ENCODE peak calls at places on chromosome 2, in nine cellular contexts. One of them, this sample, is unnamed.

GRCh38 chr2:215423928-215424540 is 11.8 kb downstream of the FN1 start:
- DNase-seq in fibroblast of mammary gland: peak
- DNase-seq in heart right ventricle: no peak
- DNase-seq in HCT116: no peak
- DNase-seq in fibroblast of the aortic adventitia: peak
- DNase-seq in choroid plexus epithelial cell: peak
- DNase-seq in HL-60: no peak
- DNase-seq in HepG2: no peak
- DNase-seq in body of pancreas: no peak
- DNase-seq in this sample: no peak

GRCh38 chr2:85175369-85176299 is 42.4 kb downstream of the TCF7L1 start:
- DNase-seq in HCT116: no peak
- DNase-seq in heart right ventricle: no peak
- DNase-seq in fibroblast of mammary gland: peak
- DNase-seq in HepG2: peak
- DNase-seq in fibroblast of the aortic adventitia: peak
- DNase-seq in HL-60: no peak
- DNase-seq in choroid plexus epithelial cell: peak
- DNase-seq in body of pancreas: peak
- DNase-seq in this sample: no peak

GRCh38 chr2:119426801-119427395 is 4.8 kb upstream of the TMEM37 start:
- DNase-seq in HL-60: peak
- DNase-seq in HCT116: no peak
- DNase-seq in HepG2: peak
- DNase-seq in body of pancreas: peak
- DNase-seq in choroid plexus epithelial cell: peak
- DNase-seq in fibroblast of mammary gland: no peak
- DNase-seq in heart right ventricle: no peak
- DNase-seq in fibroblast of the aortic adventitia: no peak
- DNase-seq in this sample: no peak

GRCh38 chr2:8670580-8670979 is 11.3 kb upstream of the ID2 start:
- DNase-seq in HepG2: no peak
- DNase-seq in heart right ventricle: no peak
- DNase-seq in HCT116: no peak
- DNase-seq in body of pancreas: no peak
- DNase-seq in fibroblast of mammary gland: no peak
- DNase-seq in choroid plexus epithelial cell: no peak
- DNase-seq in HL-60: no peak
- DNase-seq in fibroblast of the aortic adventitia: no peak
- DNase-seq in this sample: no peak

GRCh38 chr2:119367472-119368099 is 809 bp downstream of the DBI start:
- DNase-seq in heart right ventricle: peak
- DNase-seq in body of pancreas: peak
- DNase-seq in HCT116: no peak
- DNase-seq in fibroblast of the aortic adventitia: no peak
- DNase-seq in choroid plexus epithelial cell: peak
- DNase-seq in HL-60: peak
- DNase-seq in HepG2: peak
- DNase-seq in fibroblast of mammary gland: peak
- DNase-seq in this sample: peak

GRCh38 chr2:240519396-240520142 is 38.2 kb downstream of the ANKMY1 start:
- DNase-seq in body of pancreas: no peak
- DNase-seq in fibroblast of mammary gland: peak
- DNase-seq in HepG2: no peak
- DNase-seq in HCT116: no peak
- DNase-seq in choroid plexus epithelial cell: peak
- DNase-seq in fibroblast of the aortic adventitia: peak
- DNase-seq in heart right ventricle: no peak
- DNase-seq in HL-60: no peak
- DNase-seq in this sample: no peak

GRCh38 chr2:180040146-180040925 is 33.2 kb upstream of the CWC22 start:
- DNase-seq in HepG2: no peak
- DNase-seq in HL-60: no peak
- DNase-seq in HCT116: no peak
- DNase-seq in heart right ventricle: no peak
- DNase-seq in fibroblast of mammary gland: peak
- DNase-seq in choroid plexus epithelial cell: peak
- DNase-seq in body of pancreas: no peak
- DNase-seq in fibroblast of the aortic adventitia: peak
- DNase-seq in this sample: no peak

GRCh38 chr2:170747921-170748320 is 22.3 kb upstream of the ERICH2 start:
- DNase-seq in choroid plexus epithelial cell: peak
- DNase-seq in heart right ventricle: no peak
- DNase-seq in body of pancreas: no peak
- DNase-seq in HCT116: no peak
- DNase-seq in HepG2: no peak
- DNase-seq in fibroblast of mammary gland: peak
- DNase-seq in fibroblast of the aortic adventitia: peak
- DNase-seq in HL-60: no peak
- DNase-seq in this sample: no peak

GRCh38 chr2:235864311-235864710 is 303.9 kb downstream of the GBX2 start:
- DNase-seq in body of pancreas: no peak
- DNase-seq in choroid plexus epithelial cell: no peak
- DNase-seq in fibroblast of mammary gland: no peak
- DNase-seq in HL-60: no peak
- DNase-seq in HepG2: no peak
- DNase-seq in HCT116: no peak
- DNase-seq in heart right ventricle: no peak
- DNase-seq in fibroblast of the aortic adventitia: no peak
- DNase-seq in this sample: no peak

GRCh38 chr2:146844226-146844990 is 1000.4 kb upstream of the ACVR2A start:
- DNase-seq in body of pancreas: no peak
- DNase-seq in fibroblast of the aortic adventitia: peak
- DNase-seq in heart right ventricle: no peak
- DNase-seq in choroid plexus epithelial cell: peak
- DNase-seq in HL-60: no peak
- DNase-seq in HCT116: no peak
- DNase-seq in HepG2: no peak
- DNase-seq in fibroblast of mammary gland: peak
- DNase-seq in this sample: no peak

GRCh38 chr2:238939074-238939473 is 91.2 kb downstream of the TWIST2 start:
- DNase-seq in fibroblast of the aortic adventitia: no peak
- DNase-seq in body of pancreas: no peak
- DNase-seq in heart right ventricle: peak
- DNase-seq in HepG2: no peak
- DNase-seq in choroid plexus epithelial cell: no peak
- DNase-seq in HCT116: no peak
- DNase-seq in fibroblast of mammary gland: no peak
- DNase-seq in HL-60: no peak
- DNase-seq in this sample: no peak

GRCh38 chr2:240168546-240169361 is 28.3 kb upstream of the OTOS start:
- DNase-seq in choroid plexus epithelial cell: no peak
- DNase-seq in HL-60: no peak
- DNase-seq in fibroblast of mammary gland: no peak
- DNase-seq in fibroblast of the aortic adventitia: no peak
- DNase-seq in HepG2: no peak
- DNase-seq in HCT116: no peak
- DNase-seq in heart right ventricle: no peak
- DNase-seq in body of pancreas: no peak
- DNase-seq in this sample: no peak

GRCh38 chr2:235744161-235744560 is 250.3 kb downstream of the AGAP1 start:
- DNase-seq in HCT116: no peak
- DNase-seq in body of pancreas: no peak
- DNase-seq in choroid plexus epithelial cell: no peak
- DNase-seq in HepG2: no peak
- DNase-seq in heart right ventricle: no peak
- DNase-seq in fibroblast of mammary gland: no peak
- DNase-seq in HL-60: no peak
- DNase-seq in fibroblast of the aortic adventitia: no peak
- DNase-seq in this sample: no peak

GRCh38 chr2:174527101-174527721 is 40.4 kb upstream of the GPR155 start:
- DNase-seq in fibroblast of the aortic adventitia: no peak
- DNase-seq in fibroblast of mammary gland: no peak
- DNase-seq in HCT116: no peak
- DNase-seq in choroid plexus epithelial cell: no peak
- DNase-seq in HL-60: no peak
- DNase-seq in HepG2: no peak
- DNase-seq in body of pancreas: no peak
- DNase-seq in heart right ventricle: no peak
- DNase-seq in this sample: no peak

GRCh38 chr2:120134263-120134662 is 88.9 kb downstream of the TMEM185B start:
- DNase-seq in HCT116: peak
- DNase-seq in HL-60: no peak
- DNase-seq in HepG2: peak
- DNase-seq in body of pancreas: no peak
- DNase-seq in heart right ventricle: no peak
- DNase-seq in fibroblast of mammary gland: peak
- DNase-seq in choroid plexus epithelial cell: peak
- DNase-seq in fibroblast of the aortic adventitia: peak
- DNase-seq in this sample: no peak

GRCh38 chr2:42250925-42251324 is 81.8 kb downstream of the EML4 start:
- DNase-seq in heart right ventricle: no peak
- DNase-seq in HepG2: no peak
- DNase-seq in fibroblast of the aortic adventitia: no peak
- DNase-seq in fibroblast of mammary gland: no peak
- DNase-seq in body of pancreas: no peak
- DNase-seq in HCT116: no peak
- DNase-seq in HL-60: no peak
- DNase-seq in choroid plexus epithelial cell: no peak
- DNase-seq in this sample: no peak

GRCh38 chr2:239143858-239144712 is 256.7 kb downstream of the HDAC4 start:
- DNase-seq in HCT116: peak
- DNase-seq in HL-60: peak
- DNase-seq in heart right ventricle: no peak
- DNase-seq in HepG2: peak
- DNase-seq in body of pancreas: peak
- DNase-seq in choroid plexus epithelial cell: peak
- DNase-seq in fibroblast of mammary gland: peak
- DNase-seq in fibroblast of the aortic adventitia: peak
- DNase-seq in this sample: peak

GRCh38 chr2:126999342-126999741 is 100.7 kb downstream of the TEX51 start:
- DNase-seq in HL-60: no peak
- DNase-seq in fibroblast of the aortic adventitia: no peak
- DNase-seq in HepG2: no peak
- DNase-seq in fibroblast of mammary gland: no peak
- DNase-seq in HCT116: no peak
- DNase-seq in body of pancreas: no peak
- DNase-seq in choroid plexus epithelial cell: no peak
- DNase-seq in heart right ventricle: no peak
- DNase-seq in this sample: no peak

GRCh38 chr2:32627441-32627900 is 379 bp upstream of the TTC27 start:
- DNase-seq in HepG2: peak
- DNase-seq in HL-60: peak
- DNase-seq in fibroblast of the aortic adventitia: peak
- DNase-seq in heart right ventricle: peak
- DNase-seq in choroid plexus epithelial cell: peak
- DNase-seq in body of pancreas: peak
- DNase-seq in fibroblast of mammary gland: peak
- DNase-seq in HCT116: no peak
- DNase-seq in this sample: peak

DNA sequence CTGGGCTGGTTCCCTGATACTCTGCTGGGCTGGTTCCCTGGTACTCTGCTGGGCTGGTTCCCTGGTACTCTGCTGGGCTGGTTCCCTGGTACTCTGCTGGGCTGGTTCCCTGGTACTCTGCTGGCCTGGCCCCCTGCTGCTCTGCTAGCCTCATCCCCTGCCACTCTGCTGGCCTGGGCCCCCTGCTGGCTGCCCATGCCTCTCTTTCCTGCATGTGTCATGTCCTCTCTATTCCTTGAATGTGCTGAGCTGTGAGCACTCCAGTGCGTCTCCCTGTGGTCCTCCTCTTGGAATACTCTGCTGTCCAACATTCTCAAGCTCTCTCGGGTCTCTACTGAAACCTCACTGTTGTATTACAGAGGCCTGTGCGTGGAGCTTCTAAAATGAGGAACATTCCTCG is 216.3 kb downstream of the RNF144A start:
- DNase-seq in choroid plexus epithelial cell: peak
- DNase-seq in HCT116: no peak
- DNase-seq in heart right ventricle: no peak
- DNase-seq in HepG2: peak
- DNase-seq in fibroblast of mammary gland: no peak
- DNase-seq in body of pancreas: no peak
- DNase-seq in HL-60: no peak
- DNase-seq in fibroblast of the aortic adventitia: no peak
- DNase-seq in this sample: peak
- TF ChIP-seq CTCF in choroid plexus epithelial cell: peak
- TF ChIP-seq CTCF in HCT116: peak
- TF ChIP-seq CTCF in heart right ventricle: no peak
- TF ChIP-seq CTCF in HepG2: peak
- TF ChIP-seq CTCF in fibroblast of mammary gland: no peak
- TF ChIP-seq CTCF in body of pancreas: no peak
- TF ChIP-seq CTCF in HL-60: peak
- TF ChIP-seq CTCF in fibroblast of the aortic adventitia: peak
- TF ChIP-seq CTCF in this sample: no peak

GRCh38 chr2:24421668-24422067 is 61.3 kb upstream of the ITSN2 start:
- DNase-seq in fibroblast of the aortic adventitia: peak
- DNase-seq in HepG2: peak
- DNase-seq in HL-60: peak
- DNase-seq in choroid plexus epithelial cell: peak
- DNase-seq in fibroblast of mammary gland: peak
- DNase-seq in body of pancreas: peak
- DNase-seq in HCT116: peak
- DNase-seq in heart right ventricle: no peak
- DNase-seq in this sample: peak
- TF ChIP-seq CTCF in fibroblast of the aortic adventitia: peak
- TF ChIP-seq CTCF in HepG2: peak
- TF ChIP-seq CTCF in HL-60: no peak
- TF ChIP-seq CTCF in choroid plexus epithelial cell: peak
- TF ChIP-seq CTCF in fibroblast of mammary gland: peak
- TF ChIP-seq CTCF in body of pancreas: peak
- TF ChIP-seq CTCF in HCT116: peak
- TF ChIP-seq CTCF in heart right ventricle: peak
- TF ChIP-seq CTCF in this sample: peak

DNA sequence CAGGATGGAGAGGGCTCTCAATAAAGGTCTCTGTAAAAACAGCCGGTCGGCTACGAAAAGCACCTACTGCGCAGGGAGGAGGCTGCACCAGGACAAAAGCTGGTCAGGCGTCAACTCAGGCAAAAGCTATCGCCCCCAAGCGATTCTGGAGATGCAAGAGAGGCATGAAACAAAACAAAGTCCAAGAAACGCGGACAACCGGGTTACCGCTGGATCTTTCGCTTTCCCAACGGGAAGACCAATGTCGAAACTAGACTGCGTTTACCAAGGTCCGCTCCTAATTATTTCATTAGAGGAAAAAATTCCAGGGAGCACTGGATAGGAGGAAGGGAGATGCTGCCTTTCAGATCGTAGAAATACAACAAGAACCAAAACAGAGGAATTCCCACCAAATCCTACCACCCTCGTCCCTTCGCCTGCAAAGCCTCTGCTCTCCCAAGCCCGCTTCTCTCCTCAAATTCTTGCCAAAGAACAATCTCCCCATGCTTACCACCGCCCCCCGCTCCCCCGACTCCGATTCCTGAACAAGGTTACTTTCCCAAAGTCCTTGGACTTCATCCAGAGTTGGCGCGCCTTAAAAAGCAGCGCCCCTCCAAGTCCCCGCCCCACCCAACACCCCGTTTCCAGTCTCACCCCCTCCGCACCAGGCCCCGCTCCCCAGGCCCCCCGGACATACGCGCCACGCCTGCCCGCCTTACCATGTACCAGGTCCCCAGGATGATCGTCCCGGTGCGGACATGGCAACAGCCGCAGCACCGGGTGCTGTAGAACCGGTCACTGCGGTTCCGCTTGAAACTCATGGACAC is 513 bp downstream of the LAPTM4A start:
- DNase-seq in HL-60: peak
- DNase-seq in heart right ventricle: peak
- DNase-seq in body of pancreas: peak
- DNase-seq in fibroblast of mammary gland: peak
- DNase-seq in HepG2: peak
- DNase-seq in HCT116: no peak
- DNase-seq in fibroblast of the aortic adventitia: peak
- DNase-seq in choroid plexus epithelial cell: peak
- DNase-seq in this sample: peak
- TF ChIP-seq CTCF in HL-60: no peak
- TF ChIP-seq CTCF in heart right ventricle: peak
- TF ChIP-seq CTCF in body of pancreas: no peak
- TF ChIP-seq CTCF in fibroblast of mammary gland: peak
- TF ChIP-seq CTCF in HepG2: peak
- TF ChIP-seq CTCF in HCT116: no peak
- TF ChIP-seq CTCF in fibroblast of the aortic adventitia: peak
- TF ChIP-seq CTCF in choroid plexus epithelial cell: peak
- TF ChIP-seq CTCF in this sample: no peak

GRCh38 chr2:70558195-70558808 is 4.7 kb upstream of the TGFA start:
- DNase-seq in body of pancreas: no peak
- DNase-seq in heart right ventricle: no peak
- DNase-seq in HCT116: no peak
- DNase-seq in HL-60: no peak
- DNase-seq in fibroblast of the aortic adventitia: no peak
- DNase-seq in fibroblast of mammary gland: no peak
- DNase-seq in HepG2: peak
- DNase-seq in choroid plexus epithelial cell: no peak
- DNase-seq in this sample: no peak
- TF ChIP-seq CTCF in body of pancreas: no peak
- TF ChIP-seq CTCF in heart right ventricle: no peak
- TF ChIP-seq CTCF in HCT116: no peak
- TF ChIP-seq CTCF in HL-60: no peak
- TF ChIP-seq CTCF in fibroblast of the aortic adventitia: no peak
- TF ChIP-seq CTCF in fibroblast of mammary gland: no peak
- TF ChIP-seq CTCF in HepG2: peak
- TF ChIP-seq CTCF in choroid plexus epithelial cell: no peak
- TF ChIP-seq CTCF in this sample: no peak

This sample was measured in glutamatergic neuron.